ENCODE peak calls at places on chromosomes 11 and 22, in seven cellular contexts. One of them, this sample, is unnamed.
A peak's percentile ranks its signal among the peaks of the same experiment; 100 is the strongest.

GRCh38 chr22:49404576-49405199 is 423.0 kb downstream of the BRD1 start:
- DNase-seq in bronchial epithelial cell: no peak
- DNase-seq in fibroblast of the aortic adventitia: no peak
- DNase-seq in heart right ventricle: no peak
- DNase-seq in HL-60: no peak
- DNase-seq in GM23338: no peak
- DNase-seq in thoracic aorta: no peak
- DNase-seq in this sample: no peak

GRCh38 chr11:5037926-5038325 is 8.4 kb upstream of the OR52J3 start:
- DNase-seq in GM23338: no peak
- DNase-seq in fibroblast of the aortic adventitia: no peak
- DNase-seq in bronchial epithelial cell: no peak
- DNase-seq in thoracic aorta: no peak
- DNase-seq in HL-60: no peak
- DNase-seq in heart right ventricle: no peak
- DNase-seq in this sample: no peak

GRCh38 chr11:34890812-34891211 is 25.4 kb downstream of the APIP start:
- DNase-seq in GM23338: peak; percentile 53
- DNase-seq in HL-60: no peak
- DNase-seq in bronchial epithelial cell: peak; percentile 59
- DNase-seq in thoracic aorta: no peak
- DNase-seq in fibroblast of the aortic adventitia: peak; percentile 74
- DNase-seq in heart right ventricle: no peak
- DNase-seq in this sample: peak; percentile 71

GRCh38 chr11:118143661-118144185 is 8.9 kb downstream of the SCN4B start:
- DNase-seq in HL-60: no peak
- DNase-seq in fibroblast of the aortic adventitia: no peak
- DNase-seq in heart right ventricle: no peak
- DNase-seq in bronchial epithelial cell: no peak
- DNase-seq in thoracic aorta: no peak
- DNase-seq in GM23338: no peak
- DNase-seq in this sample: no peak

GRCh38 chr11:13102865-13103539 is 93.9 kb downstream of the RASSF10 start:
- DNase-seq in thoracic aorta: no peak
- DNase-seq in heart right ventricle: no peak
- DNase-seq in bronchial epithelial cell: no peak
- DNase-seq in GM23338: no peak
- DNase-seq in fibroblast of the aortic adventitia: no peak
- DNase-seq in HL-60: no peak
- DNase-seq in this sample: no peak

GRCh38 chr11:130055637-130056036 is 14.1 kb upstream of the APLP2 start:
- DNase-seq in bronchial epithelial cell: no peak
- DNase-seq in HL-60: no peak
- DNase-seq in thoracic aorta: no peak
- DNase-seq in GM23338: no peak
- DNase-seq in fibroblast of the aortic adventitia: peak; percentile 79
- DNase-seq in heart right ventricle: no peak
- DNase-seq in this sample: peak; percentile 44

GRCh38 chr11:76249195-76249741 is 43.0 kb upstream of the WNT11 start:
- DNase-seq in HL-60: no peak
- DNase-seq in heart right ventricle: no peak
- DNase-seq in bronchial epithelial cell: no peak
- DNase-seq in fibroblast of the aortic adventitia: no peak
- DNase-seq in GM23338: no peak
- DNase-seq in thoracic aorta: no peak
- DNase-seq in this sample: no peak

GRCh38 chr11:70661763-70662501 is 263.6 kb downstream of the CTTN start:
- DNase-seq in HL-60: no peak
- DNase-seq in thoracic aorta: no peak
- DNase-seq in fibroblast of the aortic adventitia: peak; percentile 16
- DNase-seq in bronchial epithelial cell: no peak
- DNase-seq in heart right ventricle: no peak
- DNase-seq in GM23338: peak; percentile 85
- DNase-seq in this sample: no peak

GRCh38 chr11:2912498-2912897 is 16.7 kb downstream of the PHLDA2 start:
- DNase-seq in heart right ventricle: no peak
- DNase-seq in GM23338: no peak
- DNase-seq in thoracic aorta: no peak
- DNase-seq in bronchial epithelial cell: peak; percentile 94
- DNase-seq in fibroblast of the aortic adventitia: peak; percentile 56
- DNase-seq in HL-60: no peak
- DNase-seq in this sample: peak; percentile 65

GRCh38 chr11:116501728-116502127 is 271.1 kb downstream of the BUD13 start:
- DNase-seq in HL-60: no peak
- DNase-seq in GM23338: no peak
- DNase-seq in bronchial epithelial cell: no peak
- DNase-seq in fibroblast of the aortic adventitia: no peak
- DNase-seq in thoracic aorta: no peak
- DNase-seq in heart right ventricle: no peak
- DNase-seq in this sample: no peak

GRCh38 chr11:15095736-15096228 is 18.9 kb upstream of the INSC start:
- DNase-seq in bronchial epithelial cell: peak; percentile 94
- DNase-seq in heart right ventricle: no peak
- DNase-seq in fibroblast of the aortic adventitia: no peak
- DNase-seq in HL-60: no peak
- DNase-seq in thoracic aorta: no peak
- DNase-seq in GM23338: no peak
- DNase-seq in this sample: no peak

GRCh38 chr11:20457934-20458333 is 70.4 kb downstream of the PRMT3 start:
- DNase-seq in heart right ventricle: no peak
- DNase-seq in fibroblast of the aortic adventitia: no peak
- DNase-seq in thoracic aorta: no peak
- DNase-seq in HL-60: no peak
- DNase-seq in bronchial epithelial cell: no peak
- DNase-seq in GM23338: no peak
- DNase-seq in this sample: no peak

GRCh38 chr11:85791326-85791990 is 19.5 kb downstream of the SYTL2 start:
- DNase-seq in GM23338: no peak
- DNase-seq in HL-60: no peak
- DNase-seq in fibroblast of the aortic adventitia: no peak
- DNase-seq in heart right ventricle: no peak
- DNase-seq in thoracic aorta: no peak
- DNase-seq in bronchial epithelial cell: peak; percentile 17
- DNase-seq in this sample: no peak

GRCh38 chr11:113730887-113731726 is 25.0 kb upstream of the TMPRSS5 start:
- DNase-seq in heart right ventricle: peak; percentile 16
- DNase-seq in bronchial epithelial cell: peak; percentile 67
- DNase-seq in GM23338: peak; percentile 72
- DNase-seq in thoracic aorta: no peak
- DNase-seq in HL-60: peak; percentile 25
- DNase-seq in fibroblast of the aortic adventitia: peak; percentile 76
- DNase-seq in this sample: peak; percentile 72

GRCh38 chr11:83140691-83141455 is 16.1 kb upstream of the PCF11 start:
- DNase-seq in thoracic aorta: no peak
- DNase-seq in heart right ventricle: no peak
- DNase-seq in GM23338: no peak
- DNase-seq in HL-60: no peak
- DNase-seq in bronchial epithelial cell: no peak
- DNase-seq in fibroblast of the aortic adventitia: no peak
- DNase-seq in this sample: no peak

GRCh38 chr11:89443366-89444303 is 47.5 kb downstream of the NOX4 start:
- DNase-seq in HL-60: no peak
- DNase-seq in heart right ventricle: no peak
- DNase-seq in fibroblast of the aortic adventitia: no peak
- DNase-seq in GM23338: no peak
- DNase-seq in bronchial epithelial cell: no peak
- DNase-seq in thoracic aorta: no peak
- DNase-seq in this sample: no peak

GRCh38 chr11:74540270-74540669 is 46.7 kb upstream of the LIPT2 start:
- DNase-seq in fibroblast of the aortic adventitia: no peak
- DNase-seq in thoracic aorta: no peak
- DNase-seq in HL-60: no peak
- DNase-seq in heart right ventricle: no peak
- DNase-seq in GM23338: peak; percentile 34
- DNase-seq in bronchial epithelial cell: no peak
- DNase-seq in this sample: no peak

GRCh38 chr11:14611939-14612338 is 31.7 kb upstream of the PDE3B start:
- DNase-seq in thoracic aorta: no peak
- DNase-seq in GM23338: no peak
- DNase-seq in heart right ventricle: no peak
- DNase-seq in HL-60: peak; percentile 73
- DNase-seq in fibroblast of the aortic adventitia: no peak
- DNase-seq in bronchial epithelial cell: no peak
- DNase-seq in this sample: no peak

GRCh38 chr11:134276396-134277175 is 407 bp downstream of the GLB1L3 start:
- DNase-seq in GM23338: peak; percentile 71
- DNase-seq in fibroblast of the aortic adventitia: no peak
- DNase-seq in heart right ventricle: no peak
- DNase-seq in bronchial epithelial cell: no peak
- DNase-seq in thoracic aorta: no peak
- DNase-seq in HL-60: no peak
- DNase-seq in this sample: no peak

GRCh38 chr22:38872831-38873248 is 824 bp upstream of the CBX6 start:
- DNase-seq in thoracic aorta: no peak
- DNase-seq in HL-60: peak; percentile 26
- DNase-seq in bronchial epithelial cell: no peak
- DNase-seq in fibroblast of the aortic adventitia: peak; percentile 50
- DNase-seq in heart right ventricle: peak; percentile 79
- DNase-seq in GM23338: peak; percentile 75
- DNase-seq in this sample: peak; percentile 36

GRCh38 chr11:22703040-22703439 is 36.6 kb downstream of the GAS2 start:
- DNase-seq in HL-60: no peak
- DNase-seq in bronchial epithelial cell: peak; percentile 94
- DNase-seq in GM23338: peak; percentile 33
- DNase-seq in thoracic aorta: no peak
- DNase-seq in heart right ventricle: no peak
- DNase-seq in fibroblast of the aortic adventitia: peak; percentile 41
- DNase-seq in this sample: peak; percentile 88

GRCh38 chr11:68859123-68859522 is 17.4 kb upstream of the CPT1A start:
- DNase-seq in fibroblast of the aortic adventitia: no peak
- DNase-seq in heart right ventricle: no peak
- DNase-seq in HL-60: no peak
- DNase-seq in bronchial epithelial cell: no peak
- DNase-seq in GM23338: no peak
- DNase-seq in thoracic aorta: no peak
- DNase-seq in this sample: no peak

GRCh38 chr11:68855205-68855978 is 13.7 kb upstream of the CPT1A start:
- DNase-seq in GM23338: peak; percentile 64
- DNase-seq in bronchial epithelial cell: no peak
- DNase-seq in thoracic aorta: no peak
- DNase-seq in heart right ventricle: peak; percentile 60
- DNase-seq in HL-60: peak; percentile 72
- DNase-seq in fibroblast of the aortic adventitia: no peak
- DNase-seq in this sample: peak; percentile 63

GRCh38 chr11:68852628-68853027 is 10.9 kb upstream of the CPT1A start:
- DNase-seq in thoracic aorta: no peak
- DNase-seq in fibroblast of the aortic adventitia: no peak
- DNase-seq in bronchial epithelial cell: no peak
- DNase-seq in HL-60: no peak
- DNase-seq in heart right ventricle: no peak
- DNase-seq in GM23338: no peak
- DNase-seq in this sample: no peak

GRCh38 chr11:68857037-68857586 is 15.4 kb upstream of the CPT1A start:
- DNase-seq in fibroblast of the aortic adventitia: no peak
- DNase-seq in thoracic aorta: no peak
- DNase-seq in GM23338: no peak
- DNase-seq in HL-60: no peak
- DNase-seq in bronchial epithelial cell: no peak
- DNase-seq in heart right ventricle: no peak
- DNase-seq in this sample: no peak

DNA sequence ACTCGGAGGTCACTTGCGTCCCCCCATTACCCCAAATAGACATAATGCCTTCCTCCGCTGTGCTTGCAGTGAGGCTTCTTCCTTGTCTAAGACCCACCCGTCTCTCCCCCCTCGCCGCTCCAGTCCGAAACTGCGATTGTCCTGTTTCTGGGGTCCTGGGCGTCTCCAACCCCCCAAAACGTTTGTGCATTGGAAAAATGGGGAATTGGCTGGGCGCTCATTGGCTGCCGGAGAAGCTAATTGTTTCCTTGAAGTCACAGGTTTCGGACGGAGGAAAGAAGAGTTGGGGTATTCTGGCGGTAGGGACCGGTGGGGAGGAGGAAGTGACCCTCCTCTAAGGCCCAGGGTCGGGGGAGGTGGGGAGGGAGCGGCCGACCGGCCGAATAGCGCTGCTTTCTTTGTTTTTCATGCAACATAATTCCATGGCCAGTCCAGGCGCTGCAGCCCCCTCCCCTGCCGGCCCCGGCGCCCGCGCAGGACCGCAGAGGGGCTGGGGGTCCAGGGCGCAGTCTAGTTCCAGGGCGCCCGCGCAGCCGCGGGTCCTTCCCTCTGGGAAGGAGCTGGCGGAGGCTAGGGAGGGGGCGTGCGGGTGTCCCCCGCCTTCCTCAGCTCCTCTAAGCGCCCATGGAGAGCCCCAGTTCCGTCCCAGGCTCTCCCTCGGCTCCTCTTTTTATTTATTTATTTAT is 12.7 kb upstream of the CPT1A start:
- DNase-seq in heart right ventricle: no peak
- DNase-seq in thoracic aorta: no peak
- DNase-seq in GM23338: peak; percentile 68
- DNase-seq in HL-60: no peak
- DNase-seq in bronchial epithelial cell: no peak
- DNase-seq in fibroblast of the aortic adventitia: no peak
- DNase-seq in this sample: no peak
- H3K4me3 ChIP-seq in heart right ventricle: no peak overlapping the region
- H3K4me3 ChIP-seq in thoracic aorta: peak overlapping the region; percentile 77
- H3K4me3 ChIP-seq in GM23338: peak overlapping the region; percentile 83
- H3K4me3 ChIP-seq in HL-60: peak overlapping the region; percentile 65
- H3K4me3 ChIP-seq in bronchial epithelial cell: no peak overlapping the region
- H3K4me3 ChIP-seq in fibroblast of the aortic adventitia: no peak overlapping the region
- H3K4me3 ChIP-seq in this sample: peak overlapping the region; percentile 53

DNA sequence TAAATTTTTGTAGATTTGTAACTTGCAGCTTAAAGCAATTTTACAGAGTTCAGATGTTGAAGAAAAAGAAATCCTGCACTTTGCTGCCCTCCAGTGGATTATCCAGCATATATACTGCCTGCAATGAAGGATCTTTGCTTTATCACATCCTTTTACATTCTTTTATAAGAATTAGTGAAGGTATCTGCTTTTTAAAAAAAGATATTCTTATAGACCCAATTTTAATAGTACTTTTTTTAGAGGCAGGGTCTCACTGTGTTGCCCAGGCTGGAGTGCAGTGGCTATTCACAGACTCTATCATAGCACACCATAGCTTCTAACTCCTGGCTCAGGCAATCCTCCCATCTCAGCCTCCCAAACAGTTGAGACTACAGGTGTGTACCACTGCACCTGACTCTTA is 60.7 kb downstream of the TTC17 start:
- DNase-seq in thoracic aorta: no peak
- DNase-seq in heart right ventricle: peak; percentile 7
- DNase-seq in bronchial epithelial cell: peak; percentile 48
- DNase-seq in fibroblast of the aortic adventitia: peak; percentile 58
- DNase-seq in HL-60: peak; percentile 14
- DNase-seq in GM23338: peak; percentile 59
- DNase-seq in this sample: peak; percentile 62
- TF ChIP-seq CTCF in thoracic aorta: peak; percentile 43
- TF ChIP-seq CTCF in heart right ventricle: peak; percentile 73
- TF ChIP-seq CTCF in bronchial epithelial cell: peak; percentile 53
- TF ChIP-seq CTCF in fibroblast of the aortic adventitia: peak; percentile 74
- TF ChIP-seq CTCF in HL-60: peak; percentile 50
- TF ChIP-seq CTCF in GM23338: peak; percentile 81
- TF ChIP-seq CTCF in this sample: peak; percentile 68

GRCh38 chr22:44329179-44329796 is 16.5 kb upstream of the SHISAL1 start:
- DNase-seq in bronchial epithelial cell: peak; percentile 39
- DNase-seq in HL-60: no peak
- DNase-seq in fibroblast of the aortic adventitia: no peak
- DNase-seq in GM23338: no peak
- DNase-seq in thoracic aorta: no peak
- DNase-seq in heart right ventricle: no peak
- DNase-seq in this sample: no peak
- H3K4me3 ChIP-seq in bronchial epithelial cell: no peak overlapping the region
- H3K4me3 ChIP-seq in HL-60: no peak overlapping the region
- H3K4me3 ChIP-seq in fibroblast of the aortic adventitia: no peak overlapping the region
- H3K4me3 ChIP-seq in GM23338: no peak overlapping the region
- H3K4me3 ChIP-seq in thoracic aorta: no peak overlapping the region
- H3K4me3 ChIP-seq in heart right ventricle: no peak overlapping the region
- H3K4me3 ChIP-seq in this sample: no peak overlapping the region

GRCh38 chr22:41830174-41830573 is 2.7 kb upstream of the SREBF2 start:
- DNase-seq in heart right ventricle: no peak
- DNase-seq in bronchial epithelial cell: no peak
- DNase-seq in HL-60: no peak
- DNase-seq in GM23338: no peak
- DNase-seq in thoracic aorta: no peak
- DNase-seq in fibroblast of the aortic adventitia: no peak
- DNase-seq in this sample: no peak
- TF ChIP-seq CTCF in heart right ventricle: no peak
- TF ChIP-seq CTCF in bronchial epithelial cell: no peak
- TF ChIP-seq CTCF in HL-60: no peak
- TF ChIP-seq CTCF in GM23338: peak; percentile 48
- TF ChIP-seq CTCF in thoracic aorta: no peak
- TF ChIP-seq CTCF in fibroblast of the aortic adventitia: no peak
- TF ChIP-seq CTCF in this sample: no peak

This sample was measured in fibroblast of pulmonary artery.